ENCODE peak calls at places on chromosomes 1 and 21, in seven cellular contexts. T is body of pancreas; W is astrocyte; G is transverse colon; E is CD8-positive, alpha-beta T cell; X is pancreas; A is upper lobe of right lung. D is an unnamed sample.
A peak's percentile ranks its signal among the peaks of the same experiment; 100 is the strongest.

GRCh38 chr1:41319803-41320711 is 41.2 kb upstream of the FOXO6 start:
- DNase-seq in E (no peak), G (no peak), A (no peak), T (peak; percentile 45), W (no peak), X (no peak), D (peak; percentile 31)

GRCh38 chr1:109762821-109763645 is 690 bp downstream of the EPS8L3 start:
- DNase-seq in W (peak; percentile 68), G (peak; percentile 47), E (no peak), A (peak; percentile 45), X (no peak), T (peak; percentile 31), D (peak; percentile 14)

GRCh38 chr1:229204863-229205777 is 65.8 kb upstream of the RAB4A start:
- DNase-seq in T (no peak), E (no peak), A (no peak), W (peak; percentile 79), X (no peak), G (no peak), D (peak; percentile 76)

GRCh38 chr1:65431111-65431705 is 10.7 kb downstream of the LEPR start:
- DNase-seq in A (no peak), T (peak; percentile 26), G (no peak), E (no peak), W (peak; percentile 28), X (no peak), D (no peak)

GRCh38 chr1:248858891-248859889 is at the start of gene ZNF692:
- DNase-seq in A (peak; percentile 99), W (peak; percentile 94), G (peak; percentile 98), T (peak; percentile 99), E (peak; percentile 96), X (peak; percentile 100), D (peak; percentile 97)

GRCh38 chr1:187654635-187655034 is 825.9 kb downstream of the PLA2G4A start:
- DNase-seq in X (no peak), A (no peak), T (no peak), E (no peak), W (peak; percentile 58), G (no peak), D (no peak)

GRCh38 chr1:108892356-108893140 is 15.8 kb downstream of the GPSM2 start:
- DNase-seq in G (no peak), X (no peak), E (no peak), W (peak; percentile 28), A (no peak), T (no peak), D (no peak)

GRCh38 chr1:77556045-77556444 is 126.4 kb downstream of the ZZZ3 start:
- DNase-seq in G (no peak), A (no peak), T (no peak), W (no peak), X (no peak), E (no peak), D (no peak)

GRCh38 chr1:199856381-199856780 is 171.1 kb upstream of the NR5A2 start:
- DNase-seq in X (no peak), G (no peak), T (no peak), W (no peak), A (no peak), E (no peak), D (no peak)

GRCh38 chr1:94332952-94333351 is 85.2 kb upstream of the ABCD3 start:
- DNase-seq in W (peak; percentile 56), E (no peak), T (no peak), G (no peak), A (no peak), X (no peak), D (no peak)

GRCh38 chr1:170630977-170631376 is 33.0 kb upstream of the PRRX1 start:
- DNase-seq in G (no peak), E (no peak), A (no peak), W (no peak), X (no peak), T (no peak), D (no peak)

GRCh38 chr1:47682198-47682597 is 244.4 kb downstream of the FOXD2 start:
- DNase-seq in T (no peak), A (no peak), W (no peak), E (no peak), X (no peak), G (no peak), D (no peak)

GRCh38 chr1:176205322-176205914 is 1.7 kb downstream of the COP1 start:
- DNase-seq in T (no peak), W (peak; percentile 1), X (no peak), G (no peak), A (no peak), E (no peak), D (no peak)

GRCh38 chr1:183097438-183098051 is 74.3 kb downstream of the LAMC1 start:
- DNase-seq in T (no peak), W (peak; percentile 71), X (no peak), A (no peak), G (no peak), E (no peak), D (no peak)

GRCh38 chr1:55369474-55369873 is 154.3 kb upstream of the USP24 start:
- DNase-seq in T (no peak), G (no peak), X (no peak), A (no peak), W (peak; percentile 69), E (no peak), D (no peak)

GRCh38 chr21:15061747-15062146 is 3.1 kb downstream of the NRIP1 start:
- DNase-seq in A (no peak), E (no peak), G (no peak), T (no peak), W (no peak), X (no peak), D (no peak)

GRCh38 chr21:15061284-15061683 is 3.5 kb downstream of the NRIP1 start:
- DNase-seq in G (no peak), A (no peak), X (no peak), T (no peak), E (no peak), W (no peak), D (no peak)

GRCh38 chr21:15059397-15059796 is 5.4 kb downstream of the NRIP1 start:
- DNase-seq in E (no peak), X (no peak), T (no peak), A (no peak), W (no peak), G (no peak), D (no peak)

GRCh38 chr21:15062566-15062965 is 2.2 kb downstream of the NRIP1 start:
- DNase-seq in G (no peak), E (no peak), X (no peak), W (no peak), A (no peak), T (no peak), D (no peak)

GRCh38 chr21:15060776-15061175 is 4.0 kb downstream of the NRIP1 start:
- DNase-seq in A (no peak), W (peak; percentile 51), T (no peak), G (no peak), X (no peak), E (no peak), D (no peak)
- H3K4me1 ChIP-seq in A (peaks cover 57% of the 10 kb centered on the region), W (peaks cover 40% of the 10 kb centered on the region), T (peaks cover 67% of the 10 kb centered on the region), G (peaks cover 7% of the 10 kb centered on the region), X (peaks cover 57% of the 10 kb centered on the region), E (peaks cover 51% of the 10 kb centered on the region), D (no peaks in the 10 kb centered on the region)

DNA sequence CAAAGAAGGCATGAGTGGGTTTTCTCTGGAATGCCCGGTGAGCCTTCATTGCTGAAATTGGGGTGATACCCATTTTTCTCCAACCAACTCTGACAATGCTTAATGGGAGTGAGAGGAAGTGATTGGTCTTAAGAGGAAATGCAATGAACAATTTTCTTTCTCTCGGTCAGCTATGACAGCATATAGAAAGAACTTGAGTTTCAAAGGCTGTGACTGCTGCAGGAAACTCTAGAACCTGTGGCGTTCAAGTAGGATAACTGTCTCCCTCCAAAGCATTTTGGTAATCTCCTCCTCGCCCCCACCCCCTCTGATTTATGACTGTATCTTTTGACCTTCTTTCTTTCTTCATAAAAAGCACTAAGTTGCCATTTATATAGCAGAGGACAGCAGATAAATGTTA is 155.9 kb downstream of the LYPLAL1 start:
- DNase-seq in T (no peak), E (no peak), X (no peak), G (no peak), W (peak; percentile 89), A (no peak), D (no peak)
- TF ChIP-seq CTCF in T (no peak), E (no peak), X (no peak), G (no peak), W (no peak), A (no peak), D (no peak)

GRCh38 chr1:157158967-157159366 is 20.8 kb upstream of the ETV3 start:
- DNase-seq in G (no peak), W (no peak), A (no peak), E (no peak), X (no peak), T (no peak), D (no peak)
- H3K4me1 ChIP-seq in G (peaks cover 9% of the 10 kb centered on the region), W (peaks cover 26% of the 10 kb centered on the region), A (peaks cover 23% of the 10 kb centered on the region), E (peaks cover 14% of the 10 kb centered on the region), X (no peaks in the 10 kb centered on the region), T (peaks cover 23% of the 10 kb centered on the region), D (peaks cover 11% of the 10 kb centered on the region)

GRCh38 chr1:246153796-246154212 is 353.3 kb downstream of the SMYD3 start:
- DNase-seq in T (no peak), G (no peak), W (peak; percentile 87), E (no peak), X (no peak), A (no peak), D (no peak)

GRCh38 chr1:246152986-246153431 is 354.1 kb downstream of the SMYD3 start:
- DNase-seq in W (no peak), A (no peak), E (no peak), X (no peak), G (no peak), T (no peak), D (no peak)

GRCh38 chr1:246149543-246149942 is 357.5 kb downstream of the SMYD3 start:
- DNase-seq in E (no peak), X (no peak), W (no peak), T (no peak), A (no peak), G (no peak), D (no peak)

GRCh38 chr1:246155923-246156322 is 351.2 kb downstream of the SMYD3 start:
- DNase-seq in G (no peak), T (no peak), W (peak; percentile 59), X (no peak), A (no peak), E (no peak), D (no peak)

GRCh38 chr1:246151796-246152434 is 355.2 kb downstream of the SMYD3 start:
- DNase-seq in E (no peak), T (no peak), X (no peak), A (no peak), W (no peak), G (no peak), D (no peak)
- TF ChIP-seq CTCF in E (no peak), T (no peak), X (no peak), A (no peak), W (peak; percentile 9), G (no peak), D (no peak)

DNA sequence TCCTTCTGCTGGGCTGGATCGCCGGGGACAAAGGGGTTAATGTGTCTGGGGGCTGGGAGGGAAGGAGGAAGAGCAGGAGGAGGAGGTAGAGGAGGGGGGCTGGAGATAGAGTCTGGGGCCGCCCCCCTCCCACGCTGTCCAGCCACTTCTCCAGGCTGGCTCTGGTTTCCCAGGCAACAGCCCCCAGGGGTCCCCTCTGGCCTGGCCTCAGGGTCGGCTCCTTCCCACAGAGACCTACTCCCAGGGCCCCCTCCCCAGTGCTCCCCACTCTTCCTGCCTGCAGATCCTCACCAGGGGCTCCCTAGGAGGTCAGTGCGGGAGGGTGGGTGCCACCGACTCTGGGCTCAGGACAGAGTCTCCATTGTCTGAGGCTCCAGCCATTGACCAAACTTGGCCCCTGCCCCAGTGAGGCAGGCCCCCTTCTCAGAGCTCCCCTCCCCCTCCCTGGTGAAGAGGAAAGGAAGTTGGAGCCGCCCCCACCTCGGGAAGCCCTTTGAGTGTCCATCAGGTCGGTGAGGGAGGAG is 34.1 kb downstream of the ARHGEF10L start:
- DNase-seq in X (no peak), G (no peak), A (no peak), W (no peak), T (peak; percentile 61), E (no peak), D (no peak)
- H3K4me1 ChIP-seq in X (peaks cover 22% of the 10 kb centered on the region), G (peaks cover 63% of the 10 kb centered on the region), A (peaks cover 22% of the 10 kb centered on the region), W (peaks cover 16% of the 10 kb centered on the region), T (peaks cover 65% of the 10 kb centered on the region), E (no peaks in the 10 kb centered on the region), D (peaks cover 14% of the 10 kb centered on the region)